ENCODE peak calls at places on chromosomes 1 and 21, in eight cellular contexts. D, N, Y, B, Z, V, C and R are unnamed samples.

GRCh38 chr1:69737527-69738176 is 169.9 kb downstream of the LRRC7 start:
- DNase-seq in B (no peak), Z (no peak), D (peak), Y (no peak), N (peak), V (no peak), C (peak), R (peak)

GRCh38 chr1:4344065-4344753 is 310.2 kb upstream of the AJAP1 start:
- DNase-seq in D (no peak), B (no peak), N (no peak), C (no peak), V (no peak), Y (no peak), Z (no peak), R (no peak)

GRCh38 chr21:17071093-17071492 is 441.8 kb upstream of the CXADR start:
- DNase-seq in N (no peak), B (no peak), V (no peak), C (no peak), D (no peak), Z (no peak), Y (no peak), R (no peak)

GRCh38 chr1:193270996-193271395 is 84.6 kb upstream of the B3GALT2 start:
- DNase-seq in Z (no peak), Y (no peak), D (peak), C (peak), B (no peak), V (no peak), N (peak), R (peak)

GRCh38 chr1:110749960-110750359 is 75.2 kb upstream of the KCNA3 start:
- DNase-seq in C (no peak), V (no peak), N (no peak), Z (no peak), B (no peak), Y (no peak), D (no peak), R (no peak)

GRCh38 chr1:245717611-245718010 is 562.8 kb downstream of the KIF26B start:
- DNase-seq in Y (no peak), B (no peak), Z (no peak), C (no peak), V (no peak), D (peak), N (no peak), R (peak)

GRCh38 chr1:184953600-184954219 is 20.6 kb downstream of the NIBAN1 start:
- DNase-seq in V (no peak), B (no peak), Z (no peak), Y (no peak), D (peak), C (no peak), N (peak), R (peak)

GRCh38 chr21:46220847-46221246 is 7.7 kb downstream of the LSS start:
- DNase-seq in Y (no peak), D (no peak), B (no peak), N (no peak), Z (no peak), C (no peak), V (no peak), R (no peak)

GRCh38 chr1:17194981-17195528 is 9.9 kb upstream of the PADI1 start:
- DNase-seq in B (no peak), Y (no peak), N (no peak), V (no peak), Z (no peak), C (no peak), D (no peak), R (no peak)

GRCh38 chr1:160130939-160131338 is 15.4 kb downstream of the ATP1A2 start:
- DNase-seq in D (no peak), N (no peak), B (no peak), V (no peak), C (no peak), Z (no peak), Y (no peak), R (no peak)

GRCh38 chr1:234869182-234870019 is 259.2 kb downstream of the TOMM20 start:
- DNase-seq in D (no peak), B (no peak), V (no peak), N (no peak), Y (no peak), Z (no peak), C (no peak), R (no peak)

GRCh38 chr1:79215311-79215710 is 208.8 kb upstream of the ADGRL4 start:
- DNase-seq in D (peak), Y (no peak), V (no peak), C (no peak), N (no peak), Z (no peak), B (no peak), R (no peak)

GRCh38 chr21:45817345-45817744 is 164.2 kb upstream of the COL6A1 start:
- DNase-seq in B (no peak), Y (no peak), Z (no peak), V (no peak), D (peak), C (no peak), N (no peak), R (no peak)

GRCh38 chr1:35640380-35641232 is 720 bp downstream of the PSMB2 start:
- DNase-seq in N (no peak), C (no peak), V (no peak), B (no peak), Y (no peak), D (no peak), Z (no peak), R (peak)

GRCh38 chr1:25223471-25223870 is 8.8 kb downstream of the SYF2 start:
- DNase-seq in B (no peak), Z (no peak), Y (no peak), D (peak), C (no peak), V (no peak), N (peak), R (peak)

GRCh38 chr1:43304771-43305300 is 4.1 kb downstream of the TIE1 start:
- DNase-seq in N (no peak), V (no peak), Y (no peak), B (peak), Z (no peak), D (no peak), C (no peak), R (no peak)

GRCh38 chr1:197967066-197967465 is 49.9 kb downstream of the LHX9 start:
- DNase-seq in Y (no peak), D (no peak), N (no peak), C (no peak), B (no peak), Z (no peak), V (no peak), R (no peak)

GRCh38 chr1:221025391-221026355 is 146.4 kb downstream of the HLX start:
- DNase-seq in Z (no peak), B (no peak), N (peak), D (peak), C (no peak), Y (no peak), V (peak), R (no peak)

GRCh38 chr1:28002600-28002999 is 42.8 kb downstream of the XKR8 start:
- DNase-seq in V (no peak), Y (no peak), Z (no peak), C (no peak), B (no peak), N (no peak), D (no peak), R (no peak)

GRCh38 chr1:167128261-167129227 is 34.7 kb downstream of the STYXL2 start:
- DNase-seq in B (no peak), Y (no peak), V (no peak), N (no peak), Z (no peak), D (peak), C (no peak), R (no peak)

DNA sequence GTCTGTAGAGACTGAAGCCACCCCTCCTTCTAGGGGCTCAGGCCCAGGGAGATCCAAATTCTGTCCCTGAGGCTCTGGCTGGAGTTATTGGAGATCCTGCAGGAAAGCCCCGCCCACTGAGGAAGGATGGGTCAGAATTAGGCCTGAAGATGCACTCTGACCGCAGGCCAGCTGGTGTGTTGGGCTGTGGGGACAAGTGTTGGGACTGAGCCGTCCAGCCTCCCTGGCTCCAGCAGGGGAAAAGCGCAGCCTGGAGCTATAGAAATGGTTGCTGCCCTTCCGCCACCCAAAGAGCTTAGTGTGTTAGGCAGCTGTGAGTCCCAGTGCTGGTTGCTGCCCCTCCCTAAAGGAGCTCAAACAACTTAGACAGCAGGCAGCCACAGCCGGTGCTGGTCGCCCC is 33.0 kb upstream of the PRRX1 start:
- DNase-seq in N (no peak), Z (no peak), D (no peak), C (no peak), V (no peak), Y (no peak), B (no peak), R (no peak)
- H3K4me3 ChIP-seq in N (no peak), Z (no peak), D (no peak), C (no peak), V (no peak), Y (no peak), B (no peak), R (no peak)

GRCh38 chr21:15004721-15005370 is 60.0 kb downstream of the NRIP1 start:
- DNase-seq in Z (no peak), V (no peak), B (no peak), C (no peak), Y (no peak), D (no peak), N (peak), R (peak)
- H3K4me3 ChIP-seq in Z (peak), V (no peak), B (no peak), C (no peak), Y (peak), D (no peak), N (no peak), R (no peak)

GRCh38 chr1:214590696-214591095 is 12.3 kb upstream of the CENPF start:
- DNase-seq in V (no peak), Z (no peak), C (no peak), Y (no peak), N (no peak), B (no peak), D (no peak), R (no peak)

GRCh38 chr1:214588963-214589597 is 13.9 kb upstream of the CENPF start:
- DNase-seq in V (no peak), N (peak), Z (no peak), C (no peak), B (no peak), Y (no peak), D (peak), R (no peak)

GRCh38 chr1:214587165-214587564 is 15.8 kb upstream of the CENPF start:
- DNase-seq in Y (no peak), B (no peak), D (no peak), C (no peak), V (no peak), N (no peak), Z (no peak), R (no peak)

DNA sequence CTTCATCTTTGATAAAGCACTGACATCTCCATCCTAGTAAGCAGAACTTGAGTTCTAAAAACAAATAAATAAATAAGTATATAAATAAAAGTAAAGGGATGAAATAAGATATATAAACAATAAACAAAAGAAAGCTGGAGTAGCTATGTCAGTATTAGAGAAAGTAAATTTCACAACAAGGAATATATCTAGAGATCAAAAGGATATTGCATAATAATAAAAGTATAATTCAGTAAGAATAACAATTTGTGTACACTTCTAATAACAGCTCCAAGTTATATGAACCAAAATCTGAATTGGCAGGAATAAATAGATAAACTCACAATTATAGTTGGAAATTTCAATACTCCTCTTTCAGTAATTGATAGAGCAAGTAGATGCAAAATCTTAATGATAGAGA is 9.8 kb upstream of the CENPF start:
- DNase-seq in D (no peak), Y (no peak), C (no peak), Z (no peak), B (no peak), N (no peak), V (no peak), R (no peak)
- H3K4me3 ChIP-seq in D (no peak), Y (no peak), C (no peak), Z (no peak), B (no peak), N (no peak), V (no peak), R (no peak)

GRCh38 chr1:207050768-207051614 is at the start of gene YOD1:
- DNase-seq in B (peak), V (peak), N (peak), Y (peak), Z (peak), C (peak), D (peak), R (peak)

GRCh38 chr1:207049974-207050391 is 1.0 kb downstream of the YOD1 start:
- DNase-seq in D (peak), C (no peak), V (peak), Y (peak), Z (no peak), B (no peak), N (peak), R (peak)

GRCh38 chr1:207049054-207049453 is 2.0 kb downstream of the YOD1 start:
- DNase-seq in N (no peak), Z (no peak), D (no peak), Y (no peak), B (no peak), V (no peak), C (no peak), R (no peak)

GRCh38 chr1:207050428-207050767 is 610 bp downstream of the YOD1 start:
- DNase-seq in C (no peak), B (no peak), V (no peak), Z (no peak), D (peak), Y (peak), N (no peak), R (peak)

GRCh38 chr1:207049514-207049913 is 1.5 kb downstream of the YOD1 start:
- DNase-seq in D (no peak), Y (no peak), C (no peak), V (no peak), Z (no peak), N (no peak), B (no peak), R (no peak)
- H3K4me3 ChIP-seq in D (no peak), Y (peak), C (peak), V (no peak), Z (peak), N (peak), B (peak), R (peak)

GRCh38 chr1:32895325-32896215 is 5.6 kb downstream of the TMEM54 start:
- DNase-seq in N (no peak), Z (no peak), D (no peak), V (no peak), B (peak), Y (no peak), C (no peak), R (no peak)

GRCh38 chr1:32893198-32894018 is 7.1 kb downstream of the HPCA start:
- DNase-seq in Y (no peak), Z (peak), D (peak), B (peak), C (no peak), N (no peak), V (no peak), R (peak)

GRCh38 chr1:32894681-32895080 is 6.5 kb downstream of the TMEM54 start:
- DNase-seq in C (no peak), D (no peak), B (peak), Y (no peak), N (no peak), V (no peak), Z (no peak), R (no peak)

GRCh38 chr1:32892368-32893197 is 6.3 kb downstream of the HPCA start:
- DNase-seq in Z (no peak), Y (no peak), V (no peak), B (peak), D (peak), C (no peak), N (no peak), R (peak)

GRCh38 chr1:32894019-32894600 is 7.1 kb downstream of the TMEM54 start:
- DNase-seq in Y (no peak), N (no peak), D (no peak), Z (no peak), C (no peak), B (peak), V (no peak), R (no peak)
- H3K4me3 ChIP-seq in Y (no peak), N (no peak), D (no peak), Z (peak), C (no peak), B (no peak), V (no peak), R (no peak)

GRCh38 chr1:26994772-26995625 is 1.5 kb downstream of the TRNP1 start:
- DNase-seq in B (no peak), Z (no peak), D (no peak), C (no peak), Y (no peak), N (no peak), V (no peak), R (peak)
- H3K4me3 ChIP-seq in B (peak), Z (peak), D (peak), C (peak), Y (no peak), N (peak), V (no peak), R (peak)

GRCh38 chr1:47968489-47968888 is 28.7 kb downstream of the TRABD2B start:
- DNase-seq in D (no peak), N (no peak), Y (no peak), C (no peak), B (no peak), V (no peak), Z (no peak), R (no peak)
- H3K4me3 ChIP-seq in D (no peak), N (no peak), Y (no peak), C (no peak), B (no peak), V (no peak), Z (no peak), R (no peak)

GRCh38 chr1:2527553-2527860 is 1.1 kb upstream of the PANK4 start:
- DNase-seq in D (no peak), C (no peak), Z (no peak), Y (no peak), V (no peak), N (no peak), B (no peak), R (no peak)

GRCh38 chr1:2528016-2528415 is 1.6 kb upstream of the PANK4 start:
- DNase-seq in Z (peak), N (no peak), D (no peak), B (no peak), C (no peak), Y (no peak), V (no peak), R (no peak)

GRCh38 chr1:2528966-2529750 is 905 bp downstream of the HES5 start:
- DNase-seq in N (no peak), V (peak), Y (no peak), C (no peak), Z (no peak), B (no peak), D (no peak), R (peak)

GRCh38 chr1:2529776-2530500 is at the start of gene HES5:
- DNase-seq in Y (no peak), Z (peak), C (no peak), V (no peak), D (no peak), N (no peak), B (no peak), R (peak)

DNA sequence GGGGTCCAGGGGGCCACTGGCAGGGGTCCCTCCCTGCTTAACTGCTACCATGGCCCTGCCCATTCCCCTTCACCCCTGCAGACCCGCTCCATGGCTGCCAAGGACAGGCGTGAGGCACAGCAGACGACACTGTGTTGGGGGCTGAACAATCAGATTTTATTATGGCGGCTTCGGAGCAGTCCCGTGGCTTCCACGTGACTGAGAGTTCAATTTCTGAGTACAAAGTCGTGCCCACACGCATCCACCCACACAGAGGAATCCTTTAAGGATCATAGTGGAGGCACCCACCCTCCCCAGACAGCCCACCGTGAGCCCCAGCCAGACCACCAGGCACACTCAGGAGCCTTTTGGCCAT is 1.5 kb downstream of the HES5 start:
- DNase-seq in Y (no peak), D (no peak), V (no peak), Z (no peak), C (no peak), B (no peak), N (no peak), R (no peak)
- H3K4me3 ChIP-seq in Y (no peak), D (no peak), V (no peak), Z (peak), C (no peak), B (no peak), N (no peak), R (no peak)

GRCh38 chr1:222331765-222332164 is 216.1 kb downstream of the HHIPL2 start:
- DNase-seq in B (no peak), N (no peak), Z (no peak), C (no peak), Y (no peak), V (no peak), D (no peak), R (no peak)

GRCh38 chr1:222326004-222326709 is 221.7 kb downstream of the HHIPL2 start:
- DNase-seq in N (no peak), B (no peak), V (no peak), D (no peak), Y (no peak), C (no peak), Z (no peak), R (no peak)

GRCh38 chr1:222326710-222327036 is 221.2 kb downstream of the HHIPL2 start:
- DNase-seq in N (no peak), Z (no peak), C (no peak), D (no peak), Y (no peak), V (no peak), B (no peak), R (no peak)

GRCh38 chr1:222331340-222331739 is 216.6 kb downstream of the HHIPL2 start:
- DNase-seq in D (peak), C (no peak), Z (no peak), Y (no peak), V (no peak), B (no peak), N (peak), R (peak)

GRCh38 chr1:222329493-222330045 is 218.3 kb downstream of the HHIPL2 start:
- DNase-seq in C (no peak), Y (no peak), D (no peak), N (no peak), Z (no peak), B (no peak), V (no peak), R (no peak)
- H3K4me3 ChIP-seq in C (no peak), Y (no peak), D (no peak), N (no peak), Z (no peak), B (no peak), V (no peak), R (no peak)